ENCODE peak calls at places on chromosomes 5 and 9, in five cellular contexts. N, W, M, P and I are unnamed samples.

GRCh38 chr9:92664394-92665152 is 5.4 kb downstream of the IPPK start:
- DNase-seq in P (peak), N (no peak), W (peak), M (no peak), I (no peak)

GRCh38 chr5:155342956-155343355 is 329.4 kb downstream of the KIF4B start:
- DNase-seq in N (no peak), M (no peak), W (no peak), P (no peak), I (no peak)

GRCh38 chr9:72695365-72695764 is 174.0 kb downstream of the TMC1 start:
- DNase-seq in M (no peak), W (no peak), P (no peak), N (no peak), I (no peak)

GRCh38 chr5:38404667-38405276 is 146.4 kb downstream of the EGFLAM start:
- DNase-seq in N (no peak), W (no peak), P (no peak), M (peak), I (no peak)

GRCh38 chr9:35564658-35565061 is 40.4 kb upstream of the TESK1 start:
- DNase-seq in W (no peak), P (no peak), N (no peak), M (no peak), I (no peak)

GRCh38 chr5:179346875-179347274 is 1.6 kb upstream of the ADAMTS2 start:
- DNase-seq in W (no peak), M (no peak), P (no peak), N (no peak), I (no peak)

GRCh38 chr5:173901705-173902104 is 13.6 kb downstream of the CPEB4 start:
- DNase-seq in P (no peak), N (no peak), M (no peak), W (no peak), I (no peak)

GRCh38 chr9:134442087-134442470 is 115.8 kb downstream of the RXRA start:
- DNase-seq in W (peak), N (no peak), M (no peak), P (no peak), I (no peak)

GRCh38 chr9:108580021-108580439 is 275.8 kb downstream of the ACTL7B start:
- DNase-seq in W (peak), M (no peak), N (peak), P (peak), I (peak)

GRCh38 chr5:104179057-104179456 is 616.5 kb upstream of the NUDT12 start:
- DNase-seq in P (peak), N (peak), W (peak), M (peak), I (peak)

GRCh38 chr5:179345429-179346321 is at the start of gene ADAMTS2:
- DNase-seq in W (peak), P (no peak), N (peak), M (peak), I (no peak)

GRCh38 chr5:115170924-115171510 is 1.3 kb upstream of the TRIM36 start:
- DNase-seq in P (no peak), M (peak), W (no peak), N (no peak), I (no peak)

GRCh38 chr9:34501889-34502425 is 20.8 kb downstream of the ENHO start:
- DNase-seq in W (peak), M (peak), N (no peak), P (peak), I (no peak)

GRCh38 chr9:93684806-93685553 is 108.6 kb downstream of the PHF2 start:
- DNase-seq in P (no peak), M (peak), W (no peak), N (peak), I (no peak)

GRCh38 chr5:174608631-174609097 is 115.7 kb upstream of the MSX2 start:
- DNase-seq in M (no peak), N (no peak), W (no peak), P (no peak), I (peak)

GRCh38 chr9:4842734-4843133 is 50.0 kb downstream of the RCL1 start:
- DNase-seq in N (no peak), M (no peak), P (no peak), W (no peak), I (no peak)

GRCh38 chr5:178293400-178293799 is 60.8 kb upstream of the PHYKPL start:
- DNase-seq in P (no peak), N (no peak), M (no peak), W (no peak), I (no peak)

GRCh38 chr5:7321724-7322123 is 74.2 kb upstream of the ADCY2 start:
- DNase-seq in N (peak), W (peak), M (no peak), P (no peak), I (no peak)

GRCh38 chr5:146947181-146947941 is 68.8 kb upstream of the PPP2R2B start:
- DNase-seq in P (no peak), W (no peak), N (no peak), M (peak), I (no peak)